ENCODE peak calls at places on chromosomes 5 and 9, in seven cellular contexts. E is HCT116, A is K562, S is GM12878, D is H1, Q is HepG2, I is SK-N-SH. L is an unnamed sample.

GRCh38 chr5:81750308-81751008 is 439 bp downstream of the SSBP2 start:
- DNase-seq in D (no peak), Q (no peak), A (no peak), I (peak; percentile 76), S (no peak), E (no peak), L (peak; percentile 25)

GRCh38 chr9:134048582-134048968 is 19.3 kb downstream of the BRD3 start:
- DNase-seq in S (no peak), Q (no peak), I (no peak), E (no peak), D (no peak), A (no peak), L (no peak)

GRCh38 chr9:85171163-85171562 is 501.6 kb downstream of the NTRK2 start:
- DNase-seq in D (no peak), S (no peak), A (no peak), Q (no peak), E (no peak), I (no peak), L (no peak)

GRCh38 chr5:139092741-139093140 is 105.4 kb downstream of the SIL1 start:
- DNase-seq in Q (no peak), E (no peak), A (no peak), D (no peak), I (no peak), S (no peak), L (no peak)

GRCh38 chr9:86671018-86671417 is 276.3 kb downstream of the GAS1 start:
- DNase-seq in A (no peak), Q (no peak), D (no peak), E (no peak), I (no peak), S (no peak), L (no peak)

GRCh38 chr9:137757613-137758029 is 120.0 kb upstream of the CACNA1B start:
- DNase-seq in E (peak; percentile 19), S (peak; percentile 69), I (no peak), Q (no peak), A (no peak), D (no peak), L (no peak)

GRCh38 chr5:120388016-120388781 is 75.9 kb upstream of the PRR16 start:
- DNase-seq in Q (no peak), E (no peak), S (no peak), I (no peak), D (no peak), A (no peak), L (no peak)

GRCh38 chr9:130499804-130500263 is 55.1 kb downstream of the ASS1 start:
- DNase-seq in S (no peak), E (peak; percentile 68), I (peak; percentile 23), Q (peak; percentile 93), D (no peak), A (no peak), L (peak; percentile 42)

GRCh38 chr5:1011741-1012315 is 3.2 kb downstream of the NKD2 start:
- DNase-seq in Q (no peak), A (no peak), I (no peak), E (no peak), D (no peak), S (no peak), L (no peak)

GRCh38 chr5:64229163-64229774 is 63.6 kb downstream of the RNF180 start:
- DNase-seq in S (no peak), Q (peak; percentile 20), A (peak; percentile 20), I (peak; percentile 57), E (no peak), D (no peak), L (peak; percentile 51)

GRCh38 chr5:149794338-149795023 is 64.4 kb downstream of the PPARGC1B start:
- DNase-seq in E (no peak), I (no peak), A (no peak), S (no peak), D (no peak), Q (no peak), L (no peak)
- TF ChIP-seq JUND in E (no peak), I (no peak), A (no peak), S (no peak), D (no peak), Q (no peak), L (no peak)

DNA sequence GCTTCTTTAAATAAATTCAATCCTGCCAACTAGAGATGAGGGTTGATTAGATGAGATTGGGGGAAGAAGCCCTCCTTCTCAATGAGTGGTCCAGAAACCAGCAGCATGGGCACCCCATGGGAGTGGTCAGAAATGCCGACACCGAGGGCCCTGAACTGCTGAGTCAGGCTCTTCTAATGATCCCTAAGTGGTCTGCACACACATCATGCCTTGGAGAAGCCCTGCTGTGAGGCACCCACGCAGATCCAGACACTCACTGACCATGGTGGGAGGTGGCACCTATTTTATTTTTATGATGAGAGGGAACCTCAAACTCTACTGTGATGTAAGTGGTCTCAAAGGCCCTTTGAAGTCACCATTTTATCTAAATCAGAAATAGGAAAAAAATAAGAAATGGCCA is 72.3 kb upstream of the BOD1 start:
- DNase-seq in D (no peak), S (no peak), I (no peak), E (no peak), A (peak; percentile 55), Q (no peak), L (no peak)
- TF ChIP-seq JUND in D (no peak), S (no peak), I (no peak), E (no peak), A (no peak), Q (no peak), L (no peak)

GRCh38 chr5:172941067-172941516 is 18.1 kb upstream of the RPL26L1 start:
- DNase-seq in S (no peak), E (no peak), D (no peak), I (no peak), A (no peak), Q (no peak), L (no peak)

GRCh38 chr5:172939045-172939444 is 20.2 kb upstream of the RPL26L1 start:
- DNase-seq in D (peak; percentile 65), E (peak; percentile 26), I (no peak), S (no peak), A (peak; percentile 62), Q (peak; percentile 45), L (peak; percentile 59)

GRCh38 chr5:172940242-172941066 is 18.8 kb upstream of the RPL26L1 start:
- DNase-seq in S (no peak), D (no peak), Q (no peak), I (no peak), A (no peak), E (no peak), L (no peak)

GRCh38 chr5:172942556-172942955 is 16.7 kb upstream of the RPL26L1 start:
- DNase-seq in Q (no peak), E (no peak), D (no peak), S (no peak), A (no peak), I (no peak), L (no peak)

DNA sequence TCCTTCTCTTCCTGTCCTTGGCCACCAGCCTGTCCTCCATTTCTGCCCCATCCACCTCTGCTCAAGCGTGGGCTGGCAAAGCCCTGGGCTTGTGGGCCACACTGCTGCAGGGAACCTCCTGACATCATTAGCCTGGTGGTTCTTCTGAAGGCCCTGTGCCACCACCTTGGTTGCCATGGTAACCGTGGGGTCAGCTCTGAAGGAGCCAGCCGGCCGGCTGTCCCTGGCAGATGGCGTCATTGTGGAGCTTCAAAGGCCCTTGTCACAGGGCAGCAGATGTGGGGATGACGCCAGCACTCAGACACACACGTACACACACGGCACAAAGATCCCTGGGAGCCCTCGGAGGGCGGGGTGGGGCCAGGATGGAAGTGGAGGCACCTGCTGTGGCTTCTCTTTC is 19.7 kb upstream of the RPL26L1 start:
- DNase-seq in A (no peak), D (no peak), S (no peak), I (no peak), Q (no peak), E (no peak), L (no peak)
- TF ChIP-seq JUND in A (no peak), D (no peak), S (no peak), I (no peak), Q (no peak), E (no peak), L (no peak)

GRCh38 chr9:135086597-135087488 is 625 bp upstream of the OLFM1 start:
- DNase-seq in S (no peak), D (no peak), E (no peak), A (no peak), Q (no peak), I (no peak), L (no peak)

GRCh38 chr9:135088348-135088978 is 995 bp downstream of the OLFM1 start:
- DNase-seq in D (peak; percentile 60), I (peak; percentile 51), S (no peak), A (no peak), Q (no peak), E (no peak), L (no peak)

GRCh38 chr9:135085830-135086546 is 1.5 kb upstream of the OLFM1 start:
- DNase-seq in Q (peak; percentile 96), S (no peak), A (peak; percentile 79), D (peak; percentile 98), E (peak; percentile 54), I (peak; percentile 92), L (peak; percentile 93)

GRCh38 chr9:135087899-135088347 is 455 bp downstream of the OLFM1 start:
- DNase-seq in E (no peak), Q (no peak), I (no peak), A (no peak), D (peak; percentile 64), S (no peak), L (peak; percentile 37)

DNA sequence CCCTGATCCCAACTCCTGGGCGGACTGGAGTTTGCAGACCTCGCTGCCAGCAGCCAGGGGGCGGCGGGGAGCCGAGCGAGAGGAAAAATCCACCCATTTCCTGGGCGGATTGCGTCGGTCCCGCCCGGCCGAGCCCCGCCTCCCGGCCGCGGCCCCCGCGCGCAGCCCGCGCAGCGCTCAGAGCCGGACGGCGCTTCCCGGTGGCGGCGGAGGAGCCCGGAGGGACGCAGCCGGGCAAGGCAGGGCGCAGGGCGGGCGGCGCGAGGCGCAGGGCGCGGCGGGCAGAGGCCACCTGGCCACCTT is at the start of gene OLFM1:
- DNase-seq in E (peak; percentile 38), A (peak; percentile 68), Q (no peak), S (no peak), I (peak; percentile 94), D (peak; percentile 88), L (peak; percentile 94)
- TF ChIP-seq JUND in E (no peak), A (no peak), Q (no peak), S (no peak), I (no peak), D (peak; percentile 9), L (no peak)

DNA sequence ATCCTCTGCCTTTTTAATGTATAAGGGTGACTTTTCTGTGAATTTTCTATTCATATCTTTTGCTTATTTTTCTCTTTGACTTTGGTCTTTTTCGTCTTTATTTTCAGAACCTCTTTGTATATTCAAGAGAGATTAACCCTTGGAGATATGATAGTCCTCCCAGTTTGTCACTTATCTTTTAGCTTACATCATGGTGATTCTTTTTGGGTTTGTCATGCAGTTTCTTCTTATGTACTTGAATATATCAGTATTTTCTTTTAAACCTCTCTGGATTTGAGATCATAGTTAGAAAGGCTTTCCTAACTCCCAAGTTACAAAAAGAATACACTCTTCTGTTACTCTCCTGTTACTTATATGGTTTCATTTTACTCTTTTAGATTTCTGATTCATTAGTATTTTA is 27.5 kb upstream of the GPR21 start:
- DNase-seq in I (no peak), D (no peak), S (no peak), Q (no peak), E (no peak), A (no peak), L (no peak)
- TF ChIP-seq JUND in I (no peak), D (no peak), S (no peak), Q (no peak), E (no peak), A (no peak), L (no peak)

DNA sequence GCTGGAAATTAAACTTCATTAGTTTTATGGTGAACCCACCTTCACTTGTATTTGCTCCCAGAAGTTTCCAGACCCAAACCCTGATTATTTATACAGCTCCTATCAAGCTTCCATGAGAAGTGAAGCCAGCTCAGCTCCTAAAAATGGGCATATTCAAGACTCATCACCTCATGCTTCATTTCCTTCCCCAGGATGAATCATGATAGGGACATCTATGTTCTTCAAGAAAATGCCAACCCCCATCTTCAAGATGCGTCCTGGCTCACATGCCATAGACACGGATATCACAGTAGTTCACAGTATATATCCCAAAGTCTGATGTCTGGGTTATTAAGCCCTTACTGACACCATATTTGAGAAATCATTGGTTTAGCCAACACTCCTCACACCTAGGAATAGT is 217.6 kb downstream of the NPR3 start:
- DNase-seq in A (no peak), E (no peak), S (no peak), D (no peak), I (no peak), Q (no peak), L (no peak)
- TF ChIP-seq JUND in A (no peak), E (no peak), S (no peak), D (no peak), I (no peak), Q (no peak), L (no peak)